ENCODE peak calls at places on chromosome 1, in four cellular contexts. One of them, this sample, is unnamed.
A peak's percentile ranks its signal among the peaks of the same experiment; 100 is the strongest.

GRCh38 chr1:212967767-212968166 is 17.4 kb downstream of the VASH2 start:
- DNase-seq in HepG2: peak; percentile 45
- DNase-seq in K562: peak; percentile 84
- DNase-seq in GM12878: no peak
- DNase-seq in this sample: no peak

GRCh38 chr1:7186382-7187120 is 401.3 kb downstream of the CAMTA1 start:
- DNase-seq in HepG2: no peak
- DNase-seq in GM12878: no peak
- DNase-seq in K562: no peak
- DNase-seq in this sample: no peak

GRCh38 chr1:41735587-41736290 is 183.0 kb downstream of the HIVEP3 start:
- DNase-seq in K562: no peak
- DNase-seq in GM12878: no peak
- DNase-seq in HepG2: no peak
- DNase-seq in this sample: no peak

GRCh38 chr1:26531651-26532131 is 2.1 kb downstream of the RPS6KA1 start:
- DNase-seq in HepG2: no peak
- DNase-seq in GM12878: no peak
- DNase-seq in K562: no peak
- DNase-seq in this sample: no peak

GRCh38 chr1:157047064-157047410 is 1.5 kb upstream of the ARHGEF11 start:
- DNase-seq in HepG2: peak; percentile 64
- DNase-seq in K562: no peak
- DNase-seq in GM12878: no peak
- DNase-seq in this sample: no peak

GRCh38 chr1:93597697-93598096 is 83.9 kb downstream of the BCAR3 start:
- DNase-seq in K562: no peak
- DNase-seq in GM12878: no peak
- DNase-seq in HepG2: no peak
- DNase-seq in this sample: no peak

GRCh38 chr1:225460737-225461532 is 33.1 kb upstream of the LBR start:
- DNase-seq in HepG2: no peak
- DNase-seq in GM12878: no peak
- DNase-seq in K562: no peak
- DNase-seq in this sample: no peak

GRCh38 chr1:228073870-228074545 is 8.5 kb upstream of the ARF1 start:
- DNase-seq in HepG2: no peak
- DNase-seq in K562: peak; percentile 69
- DNase-seq in GM12878: no peak
- DNase-seq in this sample: no peak

GRCh38 chr1:175155473-175155856 is 37.1 kb downstream of the KIAA0040 start:
- DNase-seq in GM12878: no peak
- DNase-seq in HepG2: no peak
- DNase-seq in K562: no peak
- DNase-seq in this sample: no peak

GRCh38 chr1:206589206-206589605 is 23.1 kb downstream of the EIF2D start:
- DNase-seq in GM12878: no peak
- DNase-seq in K562: no peak
- DNase-seq in HepG2: no peak
- DNase-seq in this sample: no peak

GRCh38 chr1:113792986-113793385 is 19.3 kb downstream of the RSBN1 start:
- DNase-seq in HepG2: no peak
- DNase-seq in GM12878: no peak
- DNase-seq in K562: no peak
- DNase-seq in this sample: no peak
- TF ChIP-seq BRCA1 in HepG2: no peak
- TF ChIP-seq BRCA1 in GM12878: no peak
- TF ChIP-seq BRCA1 in K562: no peak
- TF ChIP-seq BRCA1 in this sample: no peak

GRCh38 chr1:2532485-2533160 is 2.6 kb upstream of the HES5 start:
- DNase-seq in GM12878: no peak
- DNase-seq in HepG2: no peak
- DNase-seq in K562: no peak
- DNase-seq in this sample: no peak
- TF ChIP-seq CBX5 in GM12878: no peak
- TF ChIP-seq CBX5 in HepG2: no peak
- TF ChIP-seq CBX5 in K562: no peak
- TF ChIP-seq CBX5 in this sample: no peak

DNA sequence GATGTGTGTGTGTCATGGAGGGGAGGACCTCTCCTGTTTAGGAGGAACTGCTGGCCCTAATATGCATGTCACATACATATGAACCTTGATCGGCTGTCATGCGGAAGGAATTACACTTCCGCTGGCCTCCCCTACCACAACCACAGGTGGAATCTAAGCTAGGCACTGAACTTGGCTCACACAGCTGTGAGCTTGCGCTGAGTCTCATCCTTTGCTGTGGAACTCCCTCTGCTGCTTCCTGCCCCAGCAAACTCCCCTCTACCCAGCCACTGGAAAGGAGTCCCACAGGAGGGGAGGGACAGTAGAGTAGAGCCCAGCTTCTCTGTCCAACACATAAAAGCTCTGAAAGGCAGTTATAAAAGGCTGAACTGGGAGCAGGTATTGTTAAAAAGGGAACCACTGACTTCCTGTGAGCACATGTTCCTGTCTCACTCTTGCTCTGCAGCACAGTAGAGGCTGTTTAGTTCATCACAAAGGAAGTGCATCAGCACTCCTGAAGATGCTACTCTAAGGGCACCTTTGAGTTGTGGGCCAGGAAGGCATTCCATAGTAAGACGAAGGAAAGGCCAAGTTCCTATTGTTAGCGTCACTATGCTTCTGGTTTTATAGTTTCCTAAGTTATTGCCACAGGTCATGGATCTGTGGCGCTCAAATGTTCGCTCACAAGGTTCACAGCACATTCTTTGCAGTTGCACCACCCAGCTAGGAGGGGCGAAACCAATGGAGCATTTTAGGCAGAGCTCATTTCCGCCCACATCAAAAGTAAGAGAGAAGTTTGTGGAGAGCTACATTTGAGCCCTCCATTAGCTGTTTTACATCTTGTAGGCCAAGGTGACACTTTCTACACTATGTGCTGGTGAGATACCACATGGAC is 17.7 kb upstream of the PTPRC start:
- DNase-seq in K562: no peak
- DNase-seq in GM12878: peak; percentile 93
- DNase-seq in HepG2: no peak
- DNase-seq in this sample: no peak
- H2AFZ ChIP-seq in K562: peak overlapping the region; percentile 18
- H2AFZ ChIP-seq in GM12878: peak overlapping the region; percentile 73
- H2AFZ ChIP-seq in HepG2: no peak overlapping the region
- H2AFZ ChIP-seq in this sample: peak overlapping the region; percentile 14

GRCh38 chr1:45012639-45013278 is 705 bp downstream of the UROD start:
- DNase-seq in HepG2: peak; percentile 72
- DNase-seq in K562: peak; percentile 96
- DNase-seq in GM12878: no peak
- DNase-seq in this sample: no peak
- TF ChIP-seq BRCA1 in HepG2: no peak
- TF ChIP-seq BRCA1 in K562: no peak
- TF ChIP-seq BRCA1 in GM12878: no peak
- TF ChIP-seq BRCA1 in this sample: no peak

DNA sequence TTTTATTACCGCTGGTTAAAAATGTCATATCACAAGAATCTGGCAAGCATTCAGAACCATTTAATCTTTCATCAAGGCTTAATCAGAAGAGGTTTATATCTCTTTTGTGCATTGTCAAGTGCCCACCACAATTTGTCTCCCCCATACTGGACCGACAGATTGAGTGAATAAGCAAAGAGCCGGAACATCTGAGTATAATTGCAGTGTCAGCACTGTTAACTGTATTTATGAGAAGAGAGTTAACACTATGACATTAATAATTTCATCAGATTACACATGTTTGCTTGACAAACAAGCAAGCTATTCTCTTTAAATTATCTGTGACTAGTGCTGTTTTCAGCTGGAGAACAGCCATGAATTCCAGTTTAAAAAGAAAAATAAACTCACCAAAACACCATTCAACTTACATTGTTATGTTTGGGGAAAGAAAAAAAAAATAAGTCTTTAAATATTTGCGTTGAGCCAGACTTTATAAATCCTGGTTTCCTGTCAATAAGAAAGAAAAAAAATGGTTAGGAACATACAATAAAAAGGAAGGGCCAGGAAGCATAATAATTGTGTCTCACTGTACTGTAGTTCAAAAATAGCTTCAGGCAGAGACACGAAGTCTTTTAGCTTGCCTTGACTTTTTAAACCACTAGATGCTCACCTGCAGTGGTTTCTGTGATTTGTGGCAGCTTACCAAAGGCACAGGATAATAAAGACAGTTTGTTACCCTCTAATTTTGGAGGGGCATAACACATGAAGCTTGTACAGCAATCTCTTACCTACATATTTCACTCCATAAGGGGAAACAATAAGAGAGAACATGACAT is 302.2 kb upstream of the ADGRL2 start:
- DNase-seq in GM12878: no peak
- DNase-seq in K562: no peak
- DNase-seq in HepG2: no peak
- DNase-seq in this sample: no peak
- TF ChIP-seq CBX5 in GM12878: no peak
- TF ChIP-seq CBX5 in K562: no peak
- TF ChIP-seq CBX5 in HepG2: no peak
- TF ChIP-seq CBX5 in this sample: no peak

GRCh38 chr1:243253211-243253926 is 1.7 kb downstream of the CEP170 start:
- DNase-seq in HepG2: peak; percentile 7
- DNase-seq in GM12878: no peak
- DNase-seq in K562: no peak
- DNase-seq in this sample: no peak
- H2AFZ ChIP-seq in HepG2: no peak overlapping the region
- H2AFZ ChIP-seq in GM12878: no peak overlapping the region
- H2AFZ ChIP-seq in K562: peak overlapping the region; percentile 58
- H2AFZ ChIP-seq in this sample: no peak overlapping the region

GRCh38 chr1:72282690-72283203 is 408 bp upstream of the NEGR1 start:
- DNase-seq in K562: no peak
- DNase-seq in HepG2: peak; percentile 25
- DNase-seq in GM12878: no peak
- DNase-seq in this sample: peak; percentile 76
- TF ChIP-seq BRCA1 in K562: no peak
- TF ChIP-seq BRCA1 in HepG2: no peak
- TF ChIP-seq BRCA1 in GM12878: no peak
- TF ChIP-seq BRCA1 in this sample: no peak

GRCh38 chr1:8448906-8449661 is 131.2 kb downstream of the SLC45A1 start:
- DNase-seq in HepG2: no peak
- DNase-seq in GM12878: no peak
- DNase-seq in K562: no peak
- DNase-seq in this sample: no peak
- TF ChIP-seq CBX5 in HepG2: no peak
- TF ChIP-seq CBX5 in GM12878: no peak
- TF ChIP-seq CBX5 in K562: no peak
- TF ChIP-seq CBX5 in this sample: no peak

GRCh38 chr1:202343652-202344349 is 2.1 kb upstream of the UBE2T start:
- DNase-seq in K562: peak; percentile 40
- DNase-seq in HepG2: peak; percentile 56
- DNase-seq in GM12878: no peak
- DNase-seq in this sample: no peak

GRCh38 chr1:202351725-202352124 is 3.2 kb downstream of the PPP1R12B start:
- DNase-seq in HepG2: no peak
- DNase-seq in GM12878: no peak
- DNase-seq in K562: no peak
- DNase-seq in this sample: no peak

GRCh38 chr1:202348509-202349262 is at the start of gene PPP1R12B:
- DNase-seq in HepG2: peak; percentile 98
- DNase-seq in K562: peak; percentile 92
- DNase-seq in GM12878: peak; percentile 94
- DNase-seq in this sample: peak; percentile 92

GRCh38 chr1:202349263-202349928 is 897 bp downstream of the PPP1R12B start:
- DNase-seq in GM12878: no peak
- DNase-seq in HepG2: peak; percentile 43
- DNase-seq in K562: peak; percentile 66
- DNase-seq in this sample: no peak

DNA sequence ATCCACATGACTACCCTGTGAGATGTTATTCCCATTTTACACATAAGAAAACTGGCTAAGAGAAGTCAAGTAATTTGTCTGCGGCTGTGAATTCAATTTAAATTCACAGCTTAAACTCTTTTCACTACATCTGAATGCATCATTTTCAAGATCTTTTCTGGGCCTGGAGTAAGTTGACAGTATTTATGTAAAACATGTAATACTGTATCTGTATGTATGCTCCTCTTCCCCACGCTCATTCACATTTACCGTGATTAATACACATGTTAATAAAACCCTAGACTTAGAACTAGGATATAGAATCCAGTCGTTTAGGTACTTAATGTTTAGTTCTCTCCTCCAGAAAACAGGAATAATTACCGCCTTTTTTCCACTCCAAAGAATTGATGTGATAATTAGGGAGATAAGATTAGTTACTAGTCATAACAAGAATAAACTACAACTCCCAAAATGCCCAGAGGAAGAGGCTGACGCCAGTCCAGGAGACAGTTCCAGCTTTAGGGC is 442 bp upstream of the PPP1R12B start:
- DNase-seq in GM12878: no peak
- DNase-seq in K562: no peak
- DNase-seq in HepG2: no peak
- DNase-seq in this sample: no peak
- H2AFZ ChIP-seq in GM12878: peak overlapping the region; percentile 86
- H2AFZ ChIP-seq in K562: peak overlapping the region; percentile 88
- H2AFZ ChIP-seq in HepG2: no peak overlapping the region
- H2AFZ ChIP-seq in this sample: peak overlapping the region; percentile 34

DNA sequence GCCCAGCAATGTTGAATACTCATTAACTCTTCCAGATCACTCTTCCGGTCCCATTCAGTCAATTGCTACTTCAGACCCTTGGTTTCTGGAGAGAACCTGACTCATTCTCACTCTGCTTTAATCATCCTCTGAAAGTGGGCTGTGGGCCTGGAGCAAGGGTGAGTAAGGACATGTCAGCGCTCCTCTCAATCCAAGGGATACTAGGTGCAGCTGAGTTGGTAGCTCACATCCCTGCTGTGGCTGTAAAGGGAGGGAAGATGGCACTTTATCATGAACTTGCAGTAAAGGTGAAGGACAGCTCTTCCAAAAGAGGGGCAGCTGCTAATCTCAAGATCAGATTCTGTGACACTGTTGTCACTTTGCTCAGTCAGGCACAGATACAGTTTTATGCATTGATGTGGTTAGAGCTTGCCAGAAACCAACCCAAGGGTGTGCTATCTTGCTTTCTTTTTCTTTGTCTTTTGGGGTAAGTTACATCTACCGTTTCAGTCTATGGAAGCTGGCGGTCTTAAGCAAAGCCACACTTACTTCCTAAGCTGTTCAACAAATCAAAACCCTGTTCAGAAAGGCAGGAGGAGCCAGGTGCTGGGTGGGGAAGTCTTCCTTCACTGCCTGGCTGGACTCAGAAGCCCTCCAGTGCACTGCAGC is 26.5 kb upstream of the NTPCR start:
- DNase-seq in HepG2: no peak
- DNase-seq in GM12878: peak; percentile 39
- DNase-seq in K562: no peak
- DNase-seq in this sample: no peak
- TF ChIP-seq BRCA1 in HepG2: no peak
- TF ChIP-seq BRCA1 in GM12878: no peak
- TF ChIP-seq BRCA1 in K562: no peak
- TF ChIP-seq BRCA1 in this sample: no peak

This sample was measured in H1.